ENCODE peak calls at places on chromosomes 11 and 22, in five cellular contexts. Y is HCT116, W is tibial nerve, C is heart left ventricle, Q is breast epithelium. S is an unnamed sample.
A peak's percentile ranks its signal among the peaks of the same experiment; 100 is the strongest.

GRCh38 chr22:30602049-30602448 is 4.9 kb upstream of the TCN2 start:
- DNase-seq in C (no peak), Q (no peak), Y (peak; percentile 53), W (no peak), S (no peak)

GRCh38 chr22:37229012-37229804 is 14.9 kb downstream of the RAC2 start:
- DNase-seq in C (no peak), W (no peak), Y (peak; percentile 43), Q (no peak), S (peak; percentile 87)

GRCh38 chr11:95241673-95242072 is 10.7 kb upstream of the SESN3 start:
- DNase-seq in Y (no peak), Q (no peak), W (no peak), C (no peak), S (no peak)

GRCh38 chr11:120652705-120653335 is 141.3 kb downstream of the GRIK4 start:
- DNase-seq in Y (no peak), Q (no peak), W (no peak), C (no peak), S (peak; percentile 41)

GRCh38 chr11:86570020-86570419 is 102.4 kb downstream of the ME3 start:
- DNase-seq in Y (no peak), Q (no peak), W (no peak), C (no peak), S (no peak)

GRCh38 chr22:31958625-31959239 is 14.4 kb downstream of the YWHAH start:
- DNase-seq in C (no peak), Q (no peak), W (no peak), Y (no peak), S (peak; percentile 39)

GRCh38 chr11:14904745-14905103 is 12.7 kb upstream of the CYP2R1 start:
- DNase-seq in W (peak; percentile 57), Y (no peak), Q (peak; percentile 54), C (peak; percentile 82), S (peak; percentile 97)

GRCh38 chr11:10751581-10751940 is 515 bp downstream of the CTR9 start:
- DNase-seq in Q (no peak), C (no peak), W (no peak), Y (no peak), S (no peak)

GRCh38 chr11:67270256-67271211 is 4.3 kb downstream of the GRK2 start:
- DNase-seq in Y (no peak), C (peak; percentile 75), W (no peak), Q (peak; percentile 42), S (peak; percentile 85)

GRCh38 chr11:97451441-97451840 is 1061.6 kb downstream of the JRKL start:
- DNase-seq in Y (no peak), Q (no peak), C (no peak), W (no peak), S (no peak)

GRCh38 chr11:20065040-20065805 is 95.1 kb downstream of the DBX1 start:
- DNase-seq in Y (no peak), W (no peak), Q (no peak), C (no peak), S (no peak)

GRCh38 chr11:113045146-113045545 is 83.9 kb downstream of the NCAM1 start:
- DNase-seq in C (no peak), Q (no peak), Y (no peak), W (no peak), S (no peak)

GRCh38 chr11:46361283-46362145 is 14.3 kb downstream of the DGKZ start:
- DNase-seq in Q (no peak), C (peak; percentile 86), W (no peak), Y (no peak), S (peak; percentile 93)

GRCh38 chr11:65476632-65477270 is 22.1 kb upstream of the MALAT1 start:
- DNase-seq in C (no peak), Q (no peak), Y (no peak), W (no peak), S (no peak)

GRCh38 chr11:120714448-120714847 is 202.9 kb downstream of the GRIK4 start:
- DNase-seq in W (no peak), C (no peak), Y (no peak), Q (no peak), S (no peak)

GRCh38 chr11:70267405-70267950 is 3.0 kb upstream of the PPFIA1 start:
- DNase-seq in Y (no peak), C (no peak), Q (no peak), W (no peak), S (no peak)

GRCh38 chr11:65634140-65634436 is 3.8 kb upstream of the SIPA1 start:
- DNase-seq in W (no peak), Q (no peak), C (no peak), Y (no peak), S (peak; percentile 78)

GRCh38 chr22:29079218-29079901 is 6.5 kb downstream of the KREMEN1 start:
- DNase-seq in W (no peak), C (no peak), Q (no peak), Y (no peak), S (no peak)

GRCh38 chr11:91495837-91496236 is 728.8 kb upstream of the FAT3 start:
- DNase-seq in C (no peak), Q (no peak), Y (no peak), W (no peak), S (no peak)

GRCh38 chr11:105860105-105860504 is 161.9 kb downstream of the MSANTD4 start:
- DNase-seq in Q (no peak), W (no peak), Y (no peak), C (no peak), S (no peak)

GRCh38 chr11:105861225-105861624 is 160.8 kb downstream of the MSANTD4 start:
- DNase-seq in Q (no peak), C (no peak), Y (no peak), W (no peak), S (no peak)

GRCh38 chr11:105852427-105852826 is 169.6 kb downstream of the MSANTD4 start:
- DNase-seq in C (no peak), Q (no peak), W (no peak), Y (no peak), S (no peak)

GRCh38 chr11:105854269-105854668 is 167.8 kb downstream of the MSANTD4 start:
- DNase-seq in Y (no peak), Q (no peak), C (no peak), W (no peak), S (no peak)

DNA sequence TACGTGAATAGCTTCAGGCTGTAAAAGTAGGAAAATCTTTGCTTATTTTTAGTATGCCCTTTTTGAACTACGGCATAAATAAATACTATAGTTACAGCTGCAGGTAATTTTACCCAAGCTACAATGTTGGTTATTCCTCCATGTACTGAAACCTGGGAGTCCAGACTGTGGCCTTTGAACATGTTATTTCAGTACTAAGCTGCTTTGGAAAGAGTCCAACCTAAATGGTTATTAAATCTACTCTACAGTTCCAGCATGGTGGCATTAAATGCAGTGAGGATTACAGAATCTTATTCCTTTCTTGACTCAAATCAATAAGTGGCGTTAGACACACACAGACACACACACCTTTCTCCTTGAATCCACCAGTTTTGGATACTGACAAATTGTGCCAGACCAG is 165.1 kb downstream of the MSANTD4 start:
- DNase-seq in C (no peak), W (no peak), Y (no peak), Q (no peak), S (no peak)
- TF ChIP-seq POLR2A in C (no peak), W (no peak), Y (no peak), Q (no peak), S (no peak)

GRCh38 chr11:125956371-125956770 is 10.5 kb downstream of the VSIG10L2 start:
- DNase-seq in C (peak; percentile 64), W (no peak), Q (no peak), Y (no peak), S (peak; percentile 60)
- H3K27me3 ChIP-seq in C (no peaks in the 10 kb centered on the region), W (no peaks in the 10 kb centered on the region), Q (no peaks in the 10 kb centered on the region), Y (no peaks in the 10 kb centered on the region), S (no peaks in the 10 kb centered on the region)

GRCh38 chr11:16985297-16985696 is 28.9 kb downstream of the PLEKHA7 start:
- DNase-seq in Q (no peak), Y (no peak), W (no peak), C (no peak), S (no peak)

GRCh38 chr11:16986434-16987204 is 27.6 kb downstream of the PLEKHA7 start:
- DNase-seq in Y (no peak), W (no peak), C (no peak), Q (peak; percentile 83), S (no peak)

GRCh38 chr11:16989554-16989953 is 24.7 kb downstream of the PLEKHA7 start:
- DNase-seq in C (no peak), Y (no peak), W (no peak), Q (no peak), S (no peak)

GRCh38 chr11:16984229-16984628 is 30.0 kb downstream of the PLEKHA7 start:
- DNase-seq in C (no peak), W (no peak), Y (no peak), Q (no peak), S (no peak)

GRCh38 chr11:16987205-16987568 is 27.0 kb downstream of the PLEKHA7 start:
- DNase-seq in C (no peak), Y (no peak), W (no peak), Q (no peak), S (no peak)
- TF ChIP-seq POLR2A in C (no peak), Y (no peak), W (no peak), Q (no peak), S (no peak)

GRCh38 chr22:49307071-49307830 is 520.4 kb downstream of the BRD1 start:
- DNase-seq in Q (peak; percentile 24), W (no peak), C (no peak), Y (no peak), S (peak; percentile 42)
- H3K27me3 ChIP-seq in Q (peaks cover 63% of the 10 kb centered on the region), W (peaks cover 6% of the 10 kb centered on the region), C (peaks cover 12% of the 10 kb centered on the region), Y (peaks cover 35% of the 10 kb centered on the region), S (peaks cover 38% of the 10 kb centered on the region)

GRCh38 chr11:74634537-74634936 is 42.2 kb downstream of the POLD3 start:
- DNase-seq in Y (peak; percentile 71), W (no peak), Q (no peak), C (no peak), S (no peak)
- TF ChIP-seq POLR2A in Y (no peak), W (no peak), Q (no peak), C (no peak), S (no peak)